ENCODE peak calls at places on chromosomes 11 and 22, in ten cellular contexts. V, O, U, L, W, J, C, X, K and P are unnamed samples.

GRCh38 chr22:36039125-36039524 is 10.5 kb upstream of the RBFOX2 start:
- DNase-seq in V (no peak), O (no peak), U (no peak), L (no peak), W (no peak), J (no peak), C (no peak), X (no peak), K (no peak), P (no peak)

GRCh38 chr11:486189-486588 is 20.9 kb downstream of the RNH1 start:
- DNase-seq in V (no peak), O (no peak), U (no peak), L (no peak), W (no peak), J (no peak), C (no peak), X (no peak), K (no peak), P (no peak)

GRCh38 chr11:126790550-126790981 is 210.0 kb downstream of the KIRREL3 start:
- DNase-seq in V (no peak), O (peak), U (no peak), L (no peak), W (no peak), J (no peak), C (peak), X (no peak), K (no peak), P (no peak)

GRCh38 chr11:13897606-13898276 is 64.8 kb upstream of the SPON1 start:
- DNase-seq in V (no peak), O (no peak), U (no peak), L (no peak), W (no peak), J (no peak), C (no peak), X (no peak), K (no peak), P (no peak)

GRCh38 chr11:63802637-63803414 is 10.4 kb upstream of the SPINDOC start:
- DNase-seq in V (no peak), O (peak), U (no peak), L (no peak), W (no peak), J (no peak), C (peak), X (peak), K (no peak), P (no peak)

GRCh38 chr22:39244496-39245129 is at the start of gene PDGFB:
- DNase-seq in V (no peak), O (no peak), U (no peak), L (no peak), W (no peak), J (no peak), C (peak), X (no peak), K (peak), P (peak)

GRCh38 chr11:9615031-9615451 is 41.6 kb downstream of the WEE1 start:
- DNase-seq in V (no peak), O (no peak), U (no peak), L (no peak), W (no peak), J (peak), C (no peak), X (no peak), K (no peak), P (no peak)

GRCh38 chr11:32334822-32335221 is 100.5 kb downstream of the WT1 start:
- DNase-seq in V (no peak), O (peak), U (no peak), L (no peak), W (no peak), J (no peak), C (no peak), X (no peak), K (no peak), P (peak)

GRCh38 chr11:28318861-28319260 is 210.7 kb downstream of the METTL15 start:
- DNase-seq in V (no peak), O (no peak), U (no peak), L (no peak), W (no peak), J (no peak), C (no peak), X (no peak), K (no peak), P (no peak)

GRCh38 chr11:96215094-96215782 is 127.8 kb downstream of the MAML2 start:
- DNase-seq in V (no peak), O (peak), U (no peak), L (no peak), W (peak), J (peak), C (no peak), X (no peak), K (no peak), P (no peak)

GRCh38 chr11:64036081-64037026 is 623 bp downstream of the FLRT1 start:
- DNase-seq in V (no peak), O (peak), U (peak), L (no peak), W (no peak), J (peak), C (no peak), X (no peak), K (peak), P (peak)

GRCh38 chr11:130213143-130213978 is 53.8 kb downstream of the ST14 start:
- DNase-seq in V (peak), O (peak), U (peak), L (peak), W (peak), J (peak), C (peak), X (no peak), K (peak), P (peak)

GRCh38 chr11:63666874-63667273 is 4.3 kb downstream of the ATL3 start:
- DNase-seq in V (no peak), O (peak), U (no peak), L (no peak), W (no peak), J (no peak), C (peak), X (no peak), K (no peak), P (no peak)

GRCh38 chr11:66851698-66852465 is 5.0 kb upstream of the LRFN4 start:
- DNase-seq in V (no peak), O (no peak), U (no peak), L (no peak), W (no peak), J (no peak), C (no peak), X (no peak), K (no peak), P (no peak)

GRCh38 chr11:73957654-73958361 is 7.0 kb downstream of the DNAJB13 start:
- DNase-seq in V (no peak), O (no peak), U (no peak), L (no peak), W (no peak), J (no peak), C (no peak), X (no peak), K (no peak), P (no peak)

GRCh38 chr11:125374398-125374797 is 121.7 kb downstream of the FEZ1 start:
- DNase-seq in V (no peak), O (no peak), U (no peak), L (no peak), W (no peak), J (no peak), C (no peak), X (no peak), K (no peak), P (no peak)

GRCh38 chr11:124982043-124982442 is 28.0 kb downstream of the CCDC15 start:
- DNase-seq in V (no peak), O (no peak), U (no peak), L (no peak), W (no peak), J (no peak), C (no peak), X (no peak), K (no peak), P (no peak)

GRCh38 chr22:45893516-45893915 is 83.4 kb downstream of the WNT7B start:
- DNase-seq in V (no peak), O (no peak), U (no peak), L (no peak), W (no peak), J (no peak), C (no peak), X (no peak), K (no peak), P (no peak)

GRCh38 chr22:42343551-42344081 is 73.2 kb upstream of the TCF20 start:
- DNase-seq in V (no peak), O (no peak), U (no peak), L (no peak), W (no peak), J (no peak), C (no peak), X (no peak), K (peak), P (no peak)

GRCh38 chr11:120079750-120080610 is 57.9 kb downstream of the TRIM29 start:
- DNase-seq in V (no peak), O (no peak), U (no peak), L (no peak), W (peak), J (no peak), C (no peak), X (no peak), K (no peak), P (peak)

GRCh38 chr11:1564535-1565172 is 7.4 kb downstream of the DUSP8 start:
- DNase-seq in V (no peak), O (peak), U (peak), L (peak), W (no peak), J (no peak), C (no peak), X (no peak), K (no peak), P (peak)

GRCh38 chr11:1510928-1511327 is 24.3 kb upstream of the MOB2 start:
- DNase-seq in V (no peak), O (no peak), U (no peak), L (no peak), W (no peak), J (no peak), C (no peak), X (no peak), K (no peak), P (no peak)

GRCh38 chr11:132898021-132898420 is 634.3 kb downstream of the OPCML start:
- DNase-seq in V (no peak), O (no peak), U (no peak), L (no peak), W (no peak), J (no peak), C (no peak), X (no peak), K (no peak), P (peak)

GRCh38 chr11:42770444-42771065 is 541.2 kb upstream of the API5 start:
- DNase-seq in V (no peak), O (peak), U (no peak), L (no peak), W (no peak), J (peak), C (no peak), X (no peak), K (peak), P (peak)